ENCODE peak calls at places on chromosome 13, in five cellular contexts. Z, W, G, A and Q are unnamed samples.
A peak's percentile ranks its signal among the peaks of the same experiment; 100 is the strongest.

GRCh38 chr13:23921451-23921888 is 24.2 kb upstream of the C1QTNF9B start:
- DNase-seq in Z (peak; percentile 71), W (no peak), G (peak; percentile 23), A (peak; percentile 80), Q (no peak)

GRCh38 chr13:97356592-97356991 is 77.4 kb upstream of the RAP2A start:
- DNase-seq in Z (no peak), W (no peak), G (no peak), A (no peak), Q (no peak)

GRCh38 chr13:37070956-37071355 is 11.5 kb upstream of the SUPT20H start:
- DNase-seq in Z (peak; percentile 55), W (no peak), G (no peak), A (no peak), Q (no peak)

GRCh38 chr13:20553309-20553708 is 13.6 kb upstream of the IFT88 start:
- DNase-seq in Z (peak; percentile 9), W (no peak), G (no peak), A (no peak), Q (no peak)

GRCh38 chr13:23087884-23088283 is 92.9 kb upstream of the SGCG start:
- DNase-seq in Z (peak; percentile 6), W (no peak), G (peak; percentile 35), A (peak; percentile 28), Q (no peak)

GRCh38 chr13:51004918-51005460 is 95.4 kb downstream of the RNASEH2B start:
- DNase-seq in Z (no peak), W (no peak), G (no peak), A (no peak), Q (no peak)

GRCh38 chr13:44052843-44053607 is 173.3 kb downstream of the LACC1 start:
- DNase-seq in Z (peak; percentile 62), W (no peak), G (no peak), A (peak; percentile 39), Q (no peak)

GRCh38 chr13:89465366-89465765 is 1794.2 kb downstream of the SLITRK5 start:
- DNase-seq in Z (peak; percentile 11), W (no peak), G (peak; percentile 2), A (no peak), Q (no peak)

GRCh38 chr13:57632276-57633140 is 964 bp downstream of the PCDH17 start:
- DNase-seq in Z (no peak), W (no peak), G (no peak), A (peak; percentile 53), Q (no peak)
- H3K4me3 ChIP-seq in Z (peak overlapping the region; percentile 52), W (no peak overlapping the region), G (no peak overlapping the region), A (peak overlapping the region; percentile 71), Q (peak overlapping the region; percentile 49)

GRCh38 chr13:108919036-108919907 is 289.9 kb downstream of the MYO16 start:
- DNase-seq in Z (peak; percentile 48), W (no peak), G (no peak), A (no peak), Q (no peak)

GRCh38 chr13:108915634-108916497 is 286.5 kb downstream of the MYO16 start:
- DNase-seq in Z (peak; percentile 75), W (peak; percentile 84), G (peak; percentile 91), A (peak; percentile 38), Q (no peak)

GRCh38 chr13:108917581-108917980 is 288.2 kb downstream of the MYO16 start:
- DNase-seq in Z (peak; percentile 83), W (peak; percentile 25), G (no peak), A (no peak), Q (peak; percentile 17)

GRCh38 chr13:108911807-108912206 is 282.4 kb downstream of the MYO16 start:
- DNase-seq in Z (no peak), W (no peak), G (no peak), A (no peak), Q (no peak)

DNA sequence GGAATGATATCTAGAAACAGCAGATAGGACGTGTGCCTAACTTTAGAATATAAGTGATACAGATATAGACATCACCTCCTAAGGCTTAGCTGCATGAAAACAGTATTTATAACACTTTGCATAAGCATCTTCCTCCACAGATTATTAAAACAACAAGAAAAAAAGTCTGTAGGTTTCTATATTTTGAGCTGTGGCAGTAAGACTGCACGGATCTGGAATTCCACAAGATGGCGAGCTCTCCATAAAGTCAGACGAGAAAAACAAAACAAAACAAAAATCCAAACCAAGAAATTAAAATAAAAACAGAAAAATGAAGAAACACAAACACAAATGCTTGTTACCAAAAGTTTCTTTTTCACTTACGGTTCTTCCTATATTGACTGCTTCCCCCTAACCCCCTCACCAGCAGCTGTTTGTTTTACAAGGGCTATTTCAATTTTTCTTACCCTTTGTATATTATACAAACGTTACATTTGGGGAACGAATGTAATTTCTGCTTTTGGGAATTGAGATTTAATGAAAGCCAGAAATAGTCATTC is 285.8 kb downstream of the MYO16 start:
- DNase-seq in Z (peak; percentile 57), W (peak; percentile 17), G (no peak), A (peak; percentile 38), Q (no peak)
- TF ChIP-seq CTCF in Z (peak; percentile 82), W (peak; percentile 63), G (peak; percentile 68), A (peak; percentile 71), Q (peak; percentile 34)

GRCh38 chr13:34156841-34157365 is 339.0 kb downstream of the RFC3 start:
- DNase-seq in Z (peak; percentile 91), W (peak; percentile 93), G (peak; percentile 92), A (no peak), Q (peak; percentile 61)
- H3K4me3 ChIP-seq in Z (no peak overlapping the region), W (peak overlapping the region; percentile 2), G (peak overlapping the region; percentile 56), A (no peak overlapping the region), Q (no peak overlapping the region)

DNA sequence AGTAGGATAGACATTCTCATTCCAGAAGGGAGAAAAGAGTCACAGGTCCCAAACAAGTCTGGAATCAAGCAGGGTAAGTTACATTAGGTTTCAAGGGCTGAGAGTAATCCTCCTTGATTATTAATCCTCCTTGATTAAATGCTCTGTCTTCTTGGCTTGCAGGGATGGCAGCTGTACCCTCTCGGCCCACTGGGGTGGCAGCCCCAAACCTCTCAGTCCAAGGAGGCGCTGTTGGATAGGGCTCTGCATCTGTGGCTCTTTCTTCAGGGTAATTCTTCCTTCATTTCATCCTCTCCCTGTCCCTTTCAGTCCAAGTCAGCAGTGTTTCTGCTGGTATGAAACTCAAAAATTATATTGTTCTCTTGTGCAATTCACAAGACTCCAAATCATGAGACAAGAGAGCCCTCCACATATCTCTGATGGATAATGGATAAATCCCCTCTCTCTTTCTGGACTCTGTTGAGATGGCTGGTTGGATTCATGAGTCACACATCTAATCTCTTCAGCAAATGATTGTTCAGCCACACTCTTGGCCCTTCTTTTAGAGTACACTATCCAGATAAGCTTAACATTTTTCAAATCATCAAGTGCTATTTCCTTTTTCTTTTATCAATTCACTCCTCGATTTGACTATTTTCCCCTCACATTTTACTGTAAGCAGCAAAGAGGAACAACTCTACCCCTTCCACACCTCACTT is 323.7 kb upstream of the HTR2A start:
- DNase-seq in Z (no peak), W (no peak), G (no peak), A (no peak), Q (no peak)
- TF ChIP-seq CTCF in Z (no peak), W (no peak), G (no peak), A (no peak), Q (no peak)

DNA sequence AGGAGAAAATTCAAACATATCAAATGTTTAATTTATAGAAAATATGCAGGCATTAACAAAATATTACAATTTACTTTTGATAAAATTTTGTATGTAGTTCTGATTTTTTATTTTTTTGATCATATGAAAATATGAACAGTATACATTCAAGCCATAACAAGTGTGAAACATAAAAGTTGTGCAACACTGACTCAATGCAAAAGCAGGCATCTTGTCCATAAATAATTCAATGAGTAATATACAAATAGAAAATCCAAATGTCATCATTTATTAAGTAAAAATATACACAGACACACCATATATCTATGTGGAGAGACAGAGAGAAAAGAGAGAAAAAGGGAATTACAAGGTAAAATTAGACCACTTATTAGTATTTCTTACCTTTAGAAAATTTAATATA is 1183.9 kb downstream of the SLITRK1 start:
- DNase-seq in Z (no peak), W (no peak), G (no peak), A (no peak), Q (no peak)
- H3K4me3 ChIP-seq in Z (no peak overlapping the region), W (no peak overlapping the region), G (no peak overlapping the region), A (no peak overlapping the region), Q (no peak overlapping the region)